ENCODE peak calls at places on chromosomes 12 and 14, in four cellular contexts. U is CD4-positive, CD25-positive, alpha-beta regulatory T cell; X is stomach; T is SK-N-SH. G is an unnamed sample.

GRCh38 chr12:1864456-1864855 is 44.1 kb downstream of the LRTM2 start:
- DNase-seq in U (no peak), T (no peak), X (peak; percentile 16), G (no peak)

GRCh38 chr12:113586461-113586860 is 114.8 kb upstream of the LHX5 start:
- DNase-seq in T (no peak), X (no peak), U (no peak), G (no peak)

GRCh38 chr12:32158525-32158924 is 51.9 kb downstream of the BICD1 start:
- DNase-seq in T (no peak), X (no peak), U (no peak), G (no peak)

GRCh38 chr12:19138551-19139344 is 9.2 kb downstream of the PLEKHA5 start:
- DNase-seq in X (no peak), U (no peak), T (no peak), G (no peak)

GRCh38 chr12:10722502-10722904 is 620 bp downstream of the YBX3 start:
- DNase-seq in T (peak; percentile 23), X (peak; percentile 43), U (no peak), G (no peak)

GRCh38 chr14:61281186-61281676 is at the start of gene TMEM30B:
- DNase-seq in X (peak; percentile 94), U (peak; percentile 30), T (no peak), G (peak; percentile 92)

GRCh38 chr12:56477521-56478225 is 9.3 kb downstream of the SPRYD4 start:
- DNase-seq in X (no peak), U (no peak), T (no peak), G (no peak)

GRCh38 chr12:61993734-61994345 is 266.4 kb upstream of the USP15 start:
- DNase-seq in X (no peak), U (no peak), T (no peak), G (no peak)

GRCh38 chr14:77241955-77242354 is 29.1 kb downstream of the NGB start:
- DNase-seq in T (no peak), U (no peak), X (no peak), G (no peak)

GRCh38 chr12:52243264-52243773 is 10.3 kb downstream of the KRT7 start:
- DNase-seq in U (no peak), T (peak; percentile 17), X (no peak), G (peak; percentile 83)

GRCh38 chr14:85634205-85634604 is 104.3 kb downstream of the FLRT2 start:
- DNase-seq in X (no peak), U (no peak), T (no peak), G (no peak)

GRCh38 chr14:103721334-103722120 is 5.9 kb downstream of the ZFYVE21 start:
- DNase-seq in T (no peak), X (no peak), U (no peak), G (no peak)

DNA sequence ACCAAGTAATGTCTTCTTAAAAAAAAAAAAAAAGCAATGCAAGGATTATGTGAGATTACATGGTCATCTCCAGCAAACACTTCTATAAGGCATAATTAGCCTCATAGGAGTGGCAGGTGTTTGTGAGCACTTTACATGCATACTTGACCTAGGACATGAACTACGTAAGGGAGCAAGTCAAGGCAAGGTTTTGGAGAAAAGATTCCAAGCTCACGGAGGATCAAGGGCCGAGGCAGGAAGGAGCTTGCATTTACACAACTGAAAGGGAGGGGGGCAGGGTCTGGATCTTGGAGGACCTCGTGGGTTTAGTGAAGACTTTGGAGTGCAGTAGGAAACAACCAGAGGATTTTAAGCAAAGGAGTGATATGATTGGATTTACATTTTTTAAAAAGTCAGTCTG is 112.5 kb downstream of the CCER1 start:
- DNase-seq in X (no peak), U (no peak), T (no peak), G (peak; percentile 10)
- H3K4me3 ChIP-seq in X (no peak overlapping the region), U (no peak overlapping the region), T (no peak overlapping the region), G (no peak overlapping the region)

DNA sequence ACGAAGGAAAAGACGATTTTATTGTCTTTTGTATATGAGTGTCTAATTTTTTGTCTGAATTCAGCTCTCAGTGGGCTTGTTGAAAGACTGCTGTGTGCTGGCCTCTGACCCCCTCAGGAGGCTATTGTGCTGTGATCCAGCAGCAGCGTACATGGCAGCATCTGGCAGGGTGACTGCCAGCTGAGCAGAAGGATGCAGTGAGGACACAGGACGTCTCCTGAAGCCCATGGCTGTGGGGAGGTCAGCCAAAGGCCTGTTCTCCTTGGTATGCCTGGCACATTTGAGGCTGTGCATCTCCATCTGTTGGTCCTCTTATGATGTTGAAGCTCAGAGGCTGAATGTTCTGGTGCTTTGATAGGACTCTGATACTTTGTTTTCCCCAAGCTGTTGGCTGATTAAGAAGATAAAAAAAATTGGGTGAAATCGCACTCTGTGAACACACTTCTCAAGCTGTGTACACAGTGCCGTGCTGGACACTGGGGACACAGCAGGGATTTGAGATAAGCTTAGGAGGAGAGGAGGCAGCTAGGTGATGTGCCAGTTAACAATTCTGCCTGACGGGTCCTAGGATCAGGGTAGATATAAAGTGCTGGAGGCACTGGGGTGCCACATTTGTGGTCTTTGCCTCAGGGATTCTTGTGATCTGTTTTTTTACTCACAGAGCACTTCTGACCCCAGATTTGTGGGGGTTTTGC is 37.5 kb downstream of the EID3 start:
- DNase-seq in T (no peak), U (no peak), X (no peak), G (no peak)
- H3K4me3 ChIP-seq in T (no peak overlapping the region), U (no peak overlapping the region), X (no peak overlapping the region), G (no peak overlapping the region)

GRCh38 chr12:130715996-130716917 is at the start of gene RIMBP2:
- DNase-seq in T (peak; percentile 62), U (no peak), X (peak; percentile 14), G (peak; percentile 43)
- H3K4me3 ChIP-seq in T (peak within 1 kb of the TSS; percentile 60), U (no peak within 1 kb of the TSS), X (peak within 1 kb of the TSS; percentile 39), G (peak within 1 kb of the TSS; percentile 34)

DNA sequence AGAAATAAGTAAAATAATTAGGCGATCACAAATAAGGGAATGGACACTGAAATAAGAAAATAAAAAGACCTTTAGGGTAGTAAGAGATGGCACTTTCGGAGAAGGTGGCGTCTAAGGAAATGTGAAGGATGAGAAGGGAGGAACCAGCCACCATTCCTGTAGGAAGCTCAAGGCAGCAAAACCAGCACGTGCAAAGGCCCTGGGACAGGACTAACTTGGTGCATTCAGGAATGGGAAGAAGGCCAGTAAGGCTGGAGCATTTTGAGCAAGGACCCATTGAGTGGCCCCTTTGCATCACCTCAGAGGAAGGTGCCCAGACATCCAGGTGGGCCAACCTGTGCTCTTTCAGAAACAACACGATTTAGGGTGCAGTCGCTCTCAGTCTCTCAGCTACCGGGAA is 738 bp upstream of the VPS37B start:
- DNase-seq in U (no peak), T (no peak), X (no peak), G (no peak)
- H3K4me3 ChIP-seq in U (peak overlapping the region; percentile 67), T (no peak overlapping the region), X (no peak overlapping the region), G (no peak overlapping the region)

DNA sequence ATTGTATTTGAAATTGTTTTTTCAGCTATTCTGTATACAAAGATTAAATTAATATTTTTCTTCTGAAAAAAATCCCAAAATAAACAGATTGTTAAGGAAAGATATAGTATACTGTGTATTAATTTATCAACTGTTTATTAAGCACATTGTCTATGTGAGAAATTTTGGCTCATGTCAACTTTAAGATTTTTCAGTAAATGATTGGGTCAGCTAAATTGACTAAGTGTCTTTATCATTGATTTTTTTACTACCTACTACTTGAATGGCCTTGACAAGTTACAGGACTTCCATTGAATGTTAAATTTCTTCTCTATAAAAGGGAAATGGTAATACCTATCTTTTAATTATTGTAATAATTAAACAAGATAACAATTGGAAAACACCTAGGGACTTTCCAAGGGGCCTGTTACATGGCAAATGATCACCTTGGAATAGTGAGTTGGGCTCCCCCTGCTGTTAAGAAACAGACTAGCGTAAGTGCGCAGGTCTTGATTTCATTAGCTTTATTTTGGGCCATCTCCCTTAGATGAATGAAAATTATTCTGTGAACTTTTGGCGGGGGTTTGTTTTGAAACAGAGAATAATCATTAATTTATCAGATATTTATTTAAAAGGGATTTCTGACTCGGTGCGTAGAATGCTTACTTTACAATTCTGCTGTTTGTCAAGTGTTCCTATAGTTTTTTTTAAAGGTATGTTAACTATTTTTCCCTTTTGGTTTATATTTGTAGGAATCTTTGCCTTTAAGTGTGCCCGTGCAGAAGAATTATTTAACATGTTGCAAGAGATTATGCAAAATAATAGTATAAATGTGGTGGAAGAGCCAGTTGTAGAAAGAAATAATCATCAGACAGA is 14.5 kb upstream of the CCT2 start:
- DNase-seq in T (peak; percentile 49), U (peak; percentile 45), X (peak; percentile 49), G (peak; percentile 49)
- H3K4me3 ChIP-seq in T (no peak overlapping the region), U (no peak overlapping the region), X (no peak overlapping the region), G (no peak overlapping the region)

DNA sequence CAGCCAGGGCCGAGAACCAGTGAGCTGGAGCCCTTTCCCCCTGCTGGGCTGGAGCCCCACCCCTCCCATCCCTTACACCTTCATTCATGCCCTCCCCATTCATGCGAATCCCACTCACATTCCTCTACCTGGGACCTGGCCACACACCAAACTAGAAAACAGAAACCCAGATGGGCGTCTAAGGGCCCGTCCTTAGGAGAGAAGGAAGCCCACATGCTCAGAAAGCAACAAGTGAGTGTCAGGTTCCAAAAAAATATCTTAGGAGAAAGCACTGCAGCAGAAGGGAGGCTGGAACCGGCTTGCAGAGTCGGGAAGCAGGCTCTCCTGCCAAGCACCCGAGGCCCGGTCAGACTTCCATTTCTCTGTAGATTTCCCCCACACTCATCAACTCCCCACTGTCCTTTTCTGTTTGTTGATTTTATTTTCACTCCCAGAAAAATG is 13.6 kb downstream of the BCL11B start:
- DNase-seq in U (no peak), X (no peak), T (no peak), G (no peak)
- H3K4me3 ChIP-seq in U (peak overlapping the region; percentile 99), X (no peak overlapping the region), T (no peak overlapping the region), G (no peak overlapping the region)

G was measured in prostate gland.